ENCODE peak calls at places on chromosomes 6 and 20, in six cellular contexts. M, A, O, V, P and E are unnamed samples.
A peak's percentile ranks its signal among the peaks of the same experiment; 100 is the strongest.

GRCh38 chr6:26556263-26557070 is 18.3 kb downstream of the HMGN4 start:
- DNase-seq in M (peak; percentile 90), A (peak; percentile 97), O (peak; percentile 96), V (peak; percentile 86), P (peak; percentile 89), E (peak; percentile 79)

GRCh38 chr6:158684745-158685355 is 35.0 kb downstream of the SYTL3 start:
- DNase-seq in M (no peak), A (no peak), O (no peak), V (no peak), P (no peak), E (no peak)

GRCh38 chr6:170088349-170088951 is 202.4 kb downstream of the DLL1 start:
- DNase-seq in M (no peak), A (no peak), O (no peak), V (no peak), P (no peak), E (no peak)

GRCh38 chr6:87146363-87146762 is 9.0 kb upstream of the ZNF292 start:
- DNase-seq in M (no peak), A (no peak), O (no peak), V (no peak), P (no peak), E (no peak)

GRCh38 chr6:135568366-135568765 is 70.8 kb upstream of the AHI1 start:
- DNase-seq in M (no peak), A (peak; percentile 95), O (peak; percentile 79), V (no peak), P (no peak), E (no peak)

GRCh38 chr6:145315982-145316600 is 419.2 kb downstream of the EPM2A start:
- DNase-seq in M (no peak), A (peak; percentile 4), O (peak; percentile 33), V (no peak), P (peak; percentile 2), E (no peak)

GRCh38 chr6:121237859-121238258 is 96.4 kb downstream of the TBC1D32 start:
- DNase-seq in M (no peak), A (no peak), O (no peak), V (no peak), P (no peak), E (no peak)

GRCh38 chr20:35821807-35822242 is 50.0 kb downstream of the PHF20 start:
- DNase-seq in M (no peak), A (peak; percentile 79), O (peak; percentile 94), V (no peak), P (no peak), E (no peak)

GRCh38 chr6:112481256-112481655 is 134.1 kb downstream of the RFPL4B start:
- DNase-seq in M (no peak), A (no peak), O (no peak), V (no peak), P (no peak), E (no peak)

GRCh38 chr20:20204326-20204725 is 152.0 kb downstream of the CFAP61 start:
- DNase-seq in M (no peak), A (no peak), O (no peak), V (peak; percentile 99), P (no peak), E (no peak)

GRCh38 chr6:22829070-22829469 is 259.7 kb downstream of the HDGFL1 start:
- DNase-seq in M (no peak), A (no peak), O (no peak), V (no peak), P (no peak), E (no peak)

GRCh38 chr6:157613011-157613522 is 210.0 kb upstream of the SNX9 start:
- DNase-seq in M (no peak), A (peak; percentile 97), O (peak; percentile 90), V (no peak), P (no peak), E (no peak)

GRCh38 chr6:76250666-76251065 is 178.2 kb upstream of the IMPG1 start:
- DNase-seq in M (no peak), A (no peak), O (no peak), V (peak; percentile 43), P (no peak), E (no peak)

GRCh38 chr20:19995220-19995863 is 21.8 kb upstream of the NAA20 start:
- DNase-seq in M (peak; percentile 63), A (peak; percentile 64), O (peak; percentile 74), V (peak; percentile 76), P (peak; percentile 53), E (peak; percentile 71)

GRCh38 chr6:166313255-166314070 is 5.3 kb upstream of the PRR18 start:
- DNase-seq in M (peak; percentile 42), A (peak; percentile 45), O (peak; percentile 50), V (peak; percentile 31), P (peak; percentile 77), E (peak; percentile 21)

GRCh38 chr6:87907521-87907920 is 140.1 kb upstream of the SPACA1 start:
- DNase-seq in M (no peak), A (peak; percentile 2), O (peak; percentile 49), V (no peak), P (no peak), E (no peak)

GRCh38 chr20:23641936-23642751 is 4.4 kb upstream of the CST3 start:
- DNase-seq in M (no peak), A (peak; percentile 87), O (peak; percentile 91), V (peak; percentile 87), P (no peak), E (no peak)

GRCh38 chr6:100719883-100720682 is 161.0 kb downstream of the ASCC3 start:
- DNase-seq in M (no peak), A (peak; percentile 41), O (peak; percentile 45), V (peak; percentile 22), P (peak; percentile 33), E (no peak)

GRCh38 chr6:128432394-128432793 is 88.0 kb downstream of the PTPRK start:
- DNase-seq in M (no peak), A (peak; percentile 74), O (peak; percentile 65), V (no peak), P (no peak), E (no peak)

GRCh38 chr20:4090756-4091331 is 75.5 kb upstream of the RNF24 start:
- DNase-seq in M (no peak), A (peak; percentile 95), O (peak; percentile 88), V (no peak), P (no peak), E (no peak)

GRCh38 chr6:1215023-1215422 is 96.9 kb upstream of the FOXQ1 start:
- DNase-seq in M (no peak), A (no peak), O (no peak), V (no peak), P (no peak), E (no peak)

GRCh38 chr6:170296746-170297576 is 6.1 kb upstream of the DLL1 start:
- DNase-seq in M (no peak), A (no peak), O (no peak), V (no peak), P (peak; percentile 58), E (no peak)

GRCh38 chr20:25039697-25040437 is 18.1 kb downstream of the ACSS1 start:
- DNase-seq in M (peak; percentile 89), A (peak; percentile 44), O (peak; percentile 12), V (peak; percentile 64), P (no peak), E (peak; percentile 90)

GRCh38 chr20:62459488-62459887 is 16.3 kb downstream of the GATA5 start:
- DNase-seq in M (no peak), A (no peak), O (no peak), V (no peak), P (no peak), E (no peak)

GRCh38 chr20:51570755-51571469 is 28.4 kb upstream of the NFATC2 start:
- DNase-seq in M (no peak), A (peak; percentile 17), O (peak; percentile 15), V (no peak), P (no peak), E (no peak)